ENCODE peak calls at places on chromosomes 12 and 14, in five cellular contexts. P is breast epithelium, B is prostate gland, T is fibroblast of mammary gland, V is tibial nerve. X is an unnamed sample.

GRCh38 chr14:99688210-99688581 is 4.1 kb downstream of the CYP46A1 start:
- DNase-seq in P (no peak), V (no peak), B (no peak), T (no peak), X (no peak)

GRCh38 chr14:103123128-103123633 is at the start of gene TNFAIP2:
- DNase-seq in V (no peak), T (no peak), B (no peak), P (no peak), X (no peak)

GRCh38 chr12:81081726-81082125 is 3.8 kb downstream of the ACSS3 start:
- DNase-seq in P (no peak), V (no peak), B (no peak), T (no peak), X (no peak)

GRCh38 chr12:42128327-42128726 is 16.3 kb downstream of the GXYLT1 start:
- DNase-seq in P (no peak), B (no peak), T (peak), V (no peak), X (no peak)

GRCh38 chr12:269216-269615 is 6.6 kb upstream of the SLC6A13 start:
- DNase-seq in T (peak), V (peak), P (no peak), B (peak), X (no peak)

GRCh38 chr12:92144631-92145480 is 790 bp downstream of the BTG1 start:
- DNase-seq in T (peak), V (no peak), B (peak), P (peak), X (no peak)

GRCh38 chr12:69066420-69067373 is 133.7 kb upstream of the CPM start:
- DNase-seq in B (no peak), P (no peak), V (no peak), T (no peak), X (no peak)

GRCh38 chr14:54669759-54670630 is 103.1 kb downstream of the SAMD4A start:
- DNase-seq in V (peak), P (no peak), T (peak), B (peak), X (no peak)

GRCh38 chr12:2503762-2504161 is 291.0 kb upstream of the FKBP4 start:
- DNase-seq in T (no peak), V (no peak), P (no peak), B (no peak), X (no peak)

GRCh38 chr12:104182144-104182543 is 33.4 kb upstream of the TXNRD1 start:
- DNase-seq in V (peak), B (peak), P (no peak), T (peak), X (no peak)
- TF ChIP-seq CTCF in V (no peak), B (no peak), P (no peak), T (no peak), X (no peak)

DNA sequence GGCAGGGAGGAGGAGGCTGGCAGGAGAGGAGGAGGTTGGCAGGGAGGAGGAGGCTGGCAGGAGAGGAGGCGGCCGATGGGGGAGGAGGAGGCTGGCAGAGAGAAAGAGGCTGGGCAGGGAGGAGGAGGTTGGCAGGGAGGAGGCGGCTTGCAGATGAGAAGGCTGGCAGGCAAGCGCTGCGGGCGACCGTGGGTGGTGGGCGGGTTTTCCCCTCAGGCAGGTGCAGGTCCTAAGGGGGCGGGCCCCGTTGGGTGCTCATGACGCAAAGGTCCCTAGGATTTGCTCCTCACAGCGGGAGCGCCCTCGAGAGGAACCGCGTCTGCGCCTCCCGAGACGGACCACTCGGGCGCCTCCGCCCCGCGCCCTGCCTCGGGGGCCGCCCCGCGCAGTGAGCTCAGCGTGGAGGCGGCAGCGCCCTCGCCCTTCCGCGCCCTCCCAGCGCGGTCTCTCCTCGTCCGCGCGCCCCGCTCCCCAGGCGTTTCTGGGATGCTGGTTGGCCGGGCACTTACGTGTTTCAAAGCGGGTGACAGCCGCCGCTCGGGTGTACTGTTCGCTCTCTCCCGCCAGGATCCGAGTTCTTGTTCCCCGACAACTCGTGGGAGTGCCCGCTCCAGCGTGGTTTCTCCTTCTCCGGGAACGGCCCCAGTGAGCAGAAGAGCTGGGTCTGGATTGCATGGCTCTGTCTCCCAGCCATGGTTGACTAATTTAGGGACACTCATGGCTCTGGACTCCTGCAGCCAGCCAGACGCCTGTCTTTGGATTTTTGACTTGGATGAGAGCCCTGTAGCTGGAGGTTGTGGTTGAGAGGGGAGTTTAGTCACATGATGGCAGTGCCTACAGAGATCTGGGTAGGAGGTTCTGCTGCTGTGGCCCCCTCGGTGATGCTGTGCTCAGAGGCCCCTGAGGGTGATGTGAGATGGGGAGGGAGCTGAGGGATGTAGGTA is 64.1 kb upstream of the PPP4R3A start:
- DNase-seq in V (peak), T (peak), B (peak), P (peak), X (peak)
- TF ChIP-seq CTCF in V (no peak), T (no peak), B (no peak), P (no peak), X (no peak)

DNA sequence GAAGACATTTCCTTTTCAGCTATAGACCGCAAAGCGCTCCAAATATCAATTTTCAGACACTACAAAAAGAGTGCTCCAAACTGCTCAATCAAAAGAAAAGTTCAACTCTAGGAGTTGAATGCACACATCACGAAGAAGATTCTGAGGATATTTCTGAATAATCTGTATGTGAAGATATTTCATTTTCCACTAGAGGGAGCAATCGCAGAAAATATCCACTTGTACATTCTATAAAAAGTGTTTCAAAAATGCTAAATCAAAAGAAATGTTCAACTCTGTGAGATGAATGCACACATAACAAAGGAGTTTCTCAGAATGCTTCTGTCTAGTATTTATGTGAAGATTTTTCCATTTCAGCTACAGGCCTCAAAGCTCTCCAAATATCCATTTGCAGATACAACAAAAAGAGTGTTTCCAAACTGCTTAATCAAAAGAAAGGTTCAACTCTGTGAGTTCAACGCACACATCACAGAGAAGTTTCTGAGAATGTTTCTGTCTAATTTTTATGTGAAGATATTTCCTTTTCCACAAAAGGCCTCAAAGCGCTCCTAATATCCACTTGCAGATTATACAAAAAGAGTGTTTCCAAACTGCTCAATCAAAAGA is 643.8 kb upstream of the ALG10B start:
- DNase-seq in V (no peak), B (no peak), P (no peak), T (no peak), X (no peak)
- TF ChIP-seq CTCF in V (no peak), B (no peak), P (no peak), T (peak), X (peak)

GRCh38 chr12:26187429-26187828 is 7.9 kb upstream of the SSPN start:
- DNase-seq in P (no peak), B (no peak), T (peak), V (no peak), X (no peak)
- TF ChIP-seq CTCF in P (no peak), B (no peak), T (peak), V (no peak), X (no peak)

GRCh38 chr14:77068515-77069200 is 29.4 kb upstream of the CIPC start:
- DNase-seq in V (no peak), P (no peak), B (no peak), T (no peak), X (no peak)
- TF ChIP-seq CTCF in V (peak), P (peak), B (no peak), T (no peak), X (no peak)

X was measured in D721Med.